ENCODE peak calls at places on chromosomes 5 and 9, in five cellular contexts. One of them, this sample, is unnamed.

GRCh38 chr5:89300426-89300970 is 417.5 kb upstream of the MEF2C start:
- DNase-seq in nephron progenitor cell: no peak
- DNase-seq in KG1: no peak
- DNase-seq in sigmoid colon: no peak
- DNase-seq in caudate nucleus: no peak
- DNase-seq in this sample: no peak

GRCh38 chr9:118686940-118687339 is 682.3 kb downstream of the BRINP1 start:
- DNase-seq in nephron progenitor cell: no peak
- DNase-seq in KG1: no peak
- DNase-seq in caudate nucleus: no peak
- DNase-seq in sigmoid colon: no peak
- DNase-seq in this sample: no peak

GRCh38 chr5:178602752-178603151 is 12.6 kb upstream of the COL23A1 start:
- DNase-seq in KG1: no peak
- DNase-seq in caudate nucleus: no peak
- DNase-seq in sigmoid colon: no peak
- DNase-seq in nephron progenitor cell: no peak
- DNase-seq in this sample: no peak

GRCh38 chr9:110077926-110078325 is 130.0 kb downstream of the C9orf152 start:
- DNase-seq in caudate nucleus: no peak
- DNase-seq in sigmoid colon: no peak
- DNase-seq in KG1: no peak
- DNase-seq in nephron progenitor cell: no peak
- DNase-seq in this sample: no peak

GRCh38 chr5:133941456-133942196 is 26.8 kb downstream of the C5orf15 start:
- DNase-seq in KG1: no peak
- DNase-seq in caudate nucleus: no peak
- DNase-seq in nephron progenitor cell: no peak
- DNase-seq in sigmoid colon: no peak
- DNase-seq in this sample: no peak

GRCh38 chr5:6722015-6722414 is 8.8 kb downstream of the TENT4A start:
- DNase-seq in sigmoid colon: no peak
- DNase-seq in nephron progenitor cell: no peak
- DNase-seq in caudate nucleus: no peak
- DNase-seq in KG1: no peak
- DNase-seq in this sample: no peak

GRCh38 chr5:170338933-170339779 is 41.6 kb upstream of the LCP2 start:
- DNase-seq in KG1: peak
- DNase-seq in caudate nucleus: no peak
- DNase-seq in sigmoid colon: peak
- DNase-seq in nephron progenitor cell: no peak
- DNase-seq in this sample: no peak

GRCh38 chr5:73861313-73861978 is 235.4 kb downstream of the ARHGEF28 start:
- DNase-seq in nephron progenitor cell: no peak
- DNase-seq in caudate nucleus: no peak
- DNase-seq in sigmoid colon: no peak
- DNase-seq in KG1: no peak
- DNase-seq in this sample: no peak

GRCh38 chr5:89972901-89973300 is 436.7 kb downstream of the CETN3 start:
- DNase-seq in nephron progenitor cell: no peak
- DNase-seq in caudate nucleus: no peak
- DNase-seq in KG1: no peak
- DNase-seq in sigmoid colon: no peak
- DNase-seq in this sample: no peak

This sample was measured in dorsolateral prefrontal cortex.